ENCODE peak calls at places on chromosome 4, in five cellular contexts. K is upper lobe of right lung, O is left ventricle myocardium inferior, B is IMR-90, S is psoas muscle. H is an unnamed sample.

GRCh38 chr4:62191446-62191845 is 991.3 kb downstream of the ADGRL3 start:
- DNase-seq in S (no peak), O (no peak), B (no peak), K (no peak), H (no peak)

GRCh38 chr4:117327491-117327890 is 242.1 kb upstream of the TRAM1L1 start:
- DNase-seq in O (no peak), B (no peak), S (no peak), K (no peak), H (no peak)

GRCh38 chr4:16550488-16550980 is 324.3 kb upstream of the TAPT1 start:
- DNase-seq in O (no peak), K (no peak), S (no peak), B (no peak), H (no peak)

GRCh38 chr4:26031704-26032103 is 117.7 kb downstream of the SMIM20 start:
- DNase-seq in B (no peak), S (no peak), O (no peak), K (no peak), H (no peak)

GRCh38 chr4:123305746-123306145 is 90.8 kb upstream of the SPRY1 start:
- DNase-seq in K (no peak), B (no peak), O (no peak), S (no peak), H (no peak)

GRCh38 chr4:54063224-54063623 is 1.2 kb downstream of the CHIC2 start:
- DNase-seq in B (peak), K (no peak), S (no peak), O (no peak), H (no peak)

GRCh38 chr4:19224820-19225219 is 1026.9 kb upstream of the SLIT2 start:
- DNase-seq in O (no peak), B (peak), S (no peak), K (no peak), H (no peak)

GRCh38 chr4:154720123-154720522 is 23.7 kb upstream of the LRAT start:
- DNase-seq in S (no peak), O (no peak), K (no peak), B (no peak), H (no peak)

GRCh38 chr4:102094474-102094873 is 250.8 kb downstream of the SLC39A8 start:
- DNase-seq in O (no peak), B (no peak), S (no peak), K (no peak), H (no peak)

GRCh38 chr4:44978035-44978434 is 251.7 kb upstream of the GNPDA2 start:
- DNase-seq in O (no peak), B (no peak), K (no peak), S (no peak), H (no peak)

GRCh38 chr4:135601351-135601750 is 1399.8 kb upstream of the PABPC4L start:
- DNase-seq in K (no peak), O (no peak), B (no peak), S (no peak), H (no peak)

GRCh38 chr4:98612318-98613250 is 45.8 kb downstream of the TSPAN5 start:
- DNase-seq in B (no peak), K (no peak), S (no peak), O (no peak), H (no peak)

GRCh38 chr4:32958586-32958985 is 2238.4 kb downstream of the PCDH7 start:
- DNase-seq in K (no peak), B (no peak), O (no peak), S (no peak), H (no peak)

GRCh38 chr4:145525291-145525740 is 43.7 kb downstream of the SMAD1 start:
- DNase-seq in S (no peak), K (no peak), B (peak), O (no peak), H (no peak)

GRCh38 chr4:112142152-112142551 is 3.1 kb upstream of the FAM241A start:
- DNase-seq in K (no peak), S (no peak), O (no peak), B (no peak), H (no peak)

DNA sequence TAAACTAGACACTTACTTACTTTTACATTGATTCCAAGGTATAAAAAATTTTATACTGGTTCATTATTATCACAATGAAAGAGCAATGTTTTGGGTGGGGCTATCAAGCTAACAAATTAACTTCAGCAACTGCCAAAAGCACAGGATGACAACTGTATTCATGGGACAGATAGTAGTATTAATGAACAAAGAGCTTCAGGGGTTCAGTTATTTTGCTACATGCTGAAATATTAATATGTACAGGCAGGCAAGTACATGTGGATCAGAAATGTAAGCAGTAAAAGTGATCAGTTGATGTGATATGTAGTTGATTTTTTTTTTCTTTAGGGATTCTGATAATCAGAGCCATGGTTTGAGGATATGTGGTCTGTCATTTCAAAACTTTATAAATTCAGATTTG is 112.8 kb downstream of the NAA11 start:
- DNase-seq in B (no peak), S (no peak), O (no peak), K (no peak), H (no peak)
- H3K27ac ChIP-seq in B (no peak), S (no peak), O (no peak), K (no peak), H (no peak)

DNA sequence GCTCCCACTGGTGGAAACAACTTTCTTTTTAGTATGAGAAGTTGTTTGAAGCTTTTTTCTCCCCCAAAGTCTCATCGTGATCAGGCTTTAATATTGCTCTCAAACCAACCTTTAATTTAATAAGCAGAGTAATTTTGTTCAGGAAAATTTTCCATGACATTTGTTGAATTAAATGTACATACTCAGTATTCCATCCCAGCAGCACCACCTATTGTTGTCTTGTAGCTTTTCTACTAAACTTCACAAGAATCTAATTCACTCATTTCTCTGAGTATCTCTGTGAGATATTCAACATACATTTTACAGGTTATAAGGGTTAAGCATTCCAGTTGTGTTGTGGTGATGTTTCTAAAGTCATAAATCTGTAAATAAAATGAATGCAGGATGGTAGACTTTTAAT is 218.3 kb upstream of the HAND2 start:
- DNase-seq in K (no peak), S (no peak), B (peak), O (no peak), H (no peak)
- TF ChIP-seq CTCF in K (no peak), S (no peak), B (peak), O (peak), H (no peak)

GRCh38 chr4:188434686-188435085 is 295.4 kb downstream of the TRIML1 start:
- DNase-seq in B (no peak), K (no peak), O (no peak), S (no peak), H (no peak)

GRCh38 chr4:188433916-188434315 is 294.7 kb downstream of the TRIML1 start:
- DNase-seq in B (peak), O (no peak), S (no peak), K (no peak), H (no peak)

GRCh38 chr4:188435381-188435780 is 296.1 kb downstream of the TRIML1 start:
- DNase-seq in B (peak), O (no peak), S (no peak), K (no peak), H (no peak)

GRCh38 chr4:188439641-188440311 is 300.5 kb downstream of the TRIML1 start:
- DNase-seq in K (no peak), B (peak), O (peak), S (no peak), H (peak)

GRCh38 chr4:188437535-188437934 is 298.3 kb downstream of the TRIML1 start:
- DNase-seq in K (no peak), B (no peak), O (no peak), S (no peak), H (no peak)
- H3K27ac ChIP-seq in K (no peak), B (no peak), O (no peak), S (no peak), H (no peak)

GRCh38 chr4:83362492-83363329 is 28.1 kb upstream of the HPSE start:
- DNase-seq in B (peak), O (no peak), K (no peak), S (no peak), H (no peak)
- TF ChIP-seq CTCF in B (peak), O (peak), K (peak), S (peak), H (no peak)

GRCh38 chr4:152094851-152095700 is 334.3 kb upstream of the GATB start:
- DNase-seq in S (no peak), O (no peak), K (no peak), B (peak), H (no peak)

GRCh38 chr4:152085657-152086056 is 324.9 kb upstream of the GATB start:
- DNase-seq in S (no peak), O (no peak), K (no peak), B (no peak), H (no peak)

GRCh38 chr4:152090543-152090942 is 329.7 kb upstream of the GATB start:
- DNase-seq in B (peak), O (peak), K (no peak), S (no peak), H (no peak)

GRCh38 chr4:152087335-152087734 is 326.5 kb upstream of the GATB start:
- DNase-seq in S (no peak), O (no peak), K (no peak), B (no peak), H (no peak)

GRCh38 chr4:152089564-152089963 is 328.8 kb upstream of the GATB start:
- DNase-seq in O (no peak), B (no peak), S (no peak), K (no peak), H (no peak)
- H3K27ac ChIP-seq in O (peak), B (no peak), S (no peak), K (no peak), H (no peak)

DNA sequence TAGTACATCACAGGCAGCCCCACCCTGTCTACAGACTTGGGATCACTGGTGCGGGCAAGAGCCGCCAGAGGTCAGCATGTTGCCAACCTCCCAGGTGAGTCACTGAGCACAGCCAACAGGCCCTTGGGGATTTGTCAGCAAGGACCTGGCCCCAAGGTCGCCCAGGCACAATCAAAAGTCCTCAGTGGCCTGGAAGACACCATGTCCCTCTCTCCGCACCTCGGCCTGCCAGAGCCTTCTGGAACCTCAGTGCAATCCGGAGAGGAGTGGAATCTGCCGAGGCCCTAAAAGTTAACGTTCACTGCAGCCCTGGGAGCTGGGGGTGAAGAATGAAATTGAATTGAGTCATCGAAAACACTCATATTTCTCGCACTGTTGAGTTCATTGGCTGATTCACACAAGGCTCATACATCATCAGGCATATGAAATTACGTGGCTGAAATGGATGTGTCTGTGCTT is 74.3 kb downstream of the WFS1 start:
- DNase-seq in B (peak), O (no peak), K (no peak), S (no peak), H (peak)
- TF ChIP-seq CTCF in B (no peak), O (no peak), K (no peak), S (no peak), H (no peak)

DNA sequence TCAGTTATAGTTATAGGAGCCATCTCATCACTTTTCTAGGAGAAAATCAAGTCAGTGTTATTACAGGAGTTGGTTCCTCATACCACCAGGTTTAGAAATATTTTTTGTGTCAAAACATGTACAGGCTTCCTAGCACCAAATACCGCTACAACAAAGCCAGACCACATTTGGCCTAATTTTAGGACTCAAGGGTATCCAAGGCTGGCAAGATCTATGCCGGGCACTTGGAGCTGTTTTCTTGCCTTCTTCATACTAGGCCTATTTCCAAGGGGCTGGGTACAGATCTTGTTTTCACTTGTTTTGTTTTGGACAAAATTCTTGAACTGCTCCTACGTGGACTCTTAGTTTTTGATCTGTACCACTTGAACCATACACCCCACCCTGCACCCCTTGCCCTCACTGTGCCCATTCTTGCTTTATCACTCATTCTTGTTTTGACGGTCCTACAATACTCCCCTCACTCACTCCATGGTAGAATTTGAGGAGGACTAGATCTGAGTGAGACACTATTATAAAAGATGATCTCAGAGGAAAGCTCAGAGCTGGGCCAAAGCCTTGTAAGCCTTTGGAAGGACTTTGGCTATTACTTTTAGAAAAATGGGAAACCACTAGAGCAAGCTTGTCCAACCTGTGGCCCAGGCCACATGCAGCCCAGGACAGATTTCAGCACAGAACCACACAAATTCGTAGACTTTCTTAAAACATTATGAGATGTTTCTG is 17.7 kb upstream of the TMEM144 start:
- DNase-seq in B (no peak), K (no peak), O (no peak), S (no peak), H (no peak)
- H3K27ac ChIP-seq in B (no peak), K (no peak), O (no peak), S (no peak), H (no peak)

GRCh38 chr4:147839651-147840050 is 107.8 kb downstream of the ARHGAP10 start:
- DNase-seq in B (no peak), O (no peak), S (no peak), K (no peak), H (no peak)

GRCh38 chr4:147846318-147847135 is 114.6 kb downstream of the ARHGAP10 start:
- DNase-seq in S (no peak), K (no peak), B (no peak), O (no peak), H (no peak)

GRCh38 chr4:147842573-147842972 is 110.7 kb downstream of the ARHGAP10 start:
- DNase-seq in O (peak), K (no peak), B (peak), S (peak), H (no peak)

GRCh38 chr4:147840846-147841732 is 109.2 kb downstream of the ARHGAP10 start:
- DNase-seq in O (no peak), S (no peak), K (no peak), B (no peak), H (no peak)

GRCh38 chr4:147843162-147843561 is 111.3 kb downstream of the ARHGAP10 start:
- DNase-seq in O (no peak), B (no peak), K (no peak), S (no peak), H (no peak)
- TF ChIP-seq CTCF in O (peak), B (no peak), K (no peak), S (peak), H (no peak)

GRCh38 chr4:158162637-158163036 is 10.2 kb downstream of the GASK1B start:
- DNase-seq in K (no peak), S (no peak), O (no peak), B (peak), H (no peak)

GRCh38 chr4:158161561-158162354 is 11.1 kb downstream of the GASK1B start:
- DNase-seq in O (no peak), B (peak), K (no peak), S (no peak), H (no peak)

GRCh38 chr4:158159054-158159717 is 13.6 kb downstream of the GASK1B start:
- DNase-seq in K (no peak), B (peak), O (no peak), S (no peak), H (no peak)

GRCh38 chr4:158157412-158157811 is 15.4 kb downstream of the GASK1B start:
- DNase-seq in O (no peak), S (no peak), B (no peak), K (no peak), H (no peak)

DNA sequence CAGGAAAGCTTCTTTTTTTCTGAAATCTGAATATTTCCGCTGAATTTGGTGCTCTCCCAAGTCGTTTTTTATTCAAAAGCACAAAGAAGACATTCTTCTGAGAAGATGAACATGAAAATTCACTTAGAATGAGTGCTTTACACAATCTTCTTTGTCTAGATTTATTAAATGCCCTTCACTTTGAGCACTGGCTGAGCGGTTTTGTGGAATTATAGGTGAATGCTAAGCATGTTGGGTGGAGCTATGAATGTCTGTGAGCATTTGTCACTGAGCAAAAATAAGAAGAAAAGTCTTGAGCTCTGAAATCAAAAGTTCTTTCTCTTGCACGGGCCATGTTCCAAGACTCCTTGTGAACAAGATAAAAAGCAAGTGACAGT is 13.1 kb downstream of the GASK1B start:
- DNase-seq in K (no peak), B (no peak), S (no peak), O (no peak), H (no peak)
- H3K27ac ChIP-seq in K (no peak), B (no peak), S (no peak), O (peak), H (no peak)

DNA sequence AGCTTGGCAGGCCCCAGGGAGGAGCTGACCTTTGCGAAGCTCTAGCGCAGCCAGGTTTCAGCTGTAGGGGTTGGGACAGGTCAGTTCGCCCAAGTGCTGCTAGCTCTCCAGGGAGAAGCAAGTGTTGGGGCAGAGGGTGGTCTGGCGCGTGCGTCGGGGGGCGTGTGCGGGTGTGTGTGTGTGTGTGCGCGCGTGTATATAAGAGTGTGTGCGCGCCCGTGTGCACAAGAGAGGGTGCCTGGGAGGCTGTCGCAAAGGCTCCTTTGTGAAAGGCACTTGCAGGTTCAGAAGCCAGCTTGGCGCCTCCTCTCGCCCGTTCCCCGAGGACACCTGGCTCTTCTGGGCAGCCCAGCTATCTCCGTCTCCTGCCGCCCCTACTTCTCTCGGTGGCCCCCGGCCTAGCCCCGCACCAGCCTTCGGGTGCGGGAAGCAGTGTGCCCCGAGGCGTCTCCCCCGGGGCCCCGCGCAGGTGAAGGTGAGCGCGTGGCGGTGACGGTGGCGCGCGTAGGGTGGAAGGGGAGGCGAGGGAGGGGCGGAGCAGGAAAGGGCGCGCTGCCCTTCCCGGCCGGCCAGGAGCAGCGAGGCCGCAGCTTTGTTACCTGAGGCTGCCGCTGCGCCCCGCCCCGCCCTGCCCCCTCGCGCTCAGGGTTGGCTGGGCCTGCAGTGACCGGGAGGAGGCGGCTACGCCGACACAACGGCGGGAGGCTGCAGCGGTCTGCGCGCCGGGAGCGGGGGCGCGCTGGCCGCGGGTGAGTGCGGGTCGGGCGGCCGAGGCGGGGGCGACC is at the start of gene FHDC1:
- DNase-seq in K (peak), O (no peak), B (no peak), S (no peak), H (peak)
- TF ChIP-seq CTCF in K (no peak), O (peak), B (no peak), S (no peak), H (no peak)